ENCODE peak calls at places on chromosome 3, in five cellular contexts. G is right cardiac atrium, Y is fibroblast of lung, W is substantia nigra, Q is tibial artery. O is an unnamed sample.

GRCh38 chr3:160331127-160331937 is 67.7 kb downstream of the IFT80 start:
- DNase-seq in G (no peak), Y (peak), W (no peak), Q (no peak), O (no peak)

GRCh38 chr3:159273070-159273469 is 471.2 kb downstream of the MFSD1 start:
- DNase-seq in G (no peak), Y (no peak), W (no peak), Q (no peak), O (no peak)

GRCh38 chr3:165346503-165346902 is 150.3 kb upstream of the SLITRK3 start:
- DNase-seq in G (no peak), Y (no peak), W (no peak), Q (no peak), O (no peak)

GRCh38 chr3:101639280-101639963 is 37.5 kb downstream of the ZBTB11 start:
- DNase-seq in G (no peak), Y (no peak), W (no peak), Q (no peak), O (no peak)

GRCh38 chr3:158961911-158962310 is 160.1 kb downstream of the MFSD1 start:
- DNase-seq in G (no peak), Y (no peak), W (no peak), Q (no peak), O (no peak)

GRCh38 chr3:40584625-40585189 is 59.9 kb downstream of the ZNF621 start:
- DNase-seq in G (peak), Y (peak), W (peak), Q (peak), O (peak)

GRCh38 chr3:48558446-48559134 is 2.0 kb upstream of the PFKFB4 start:
- DNase-seq in G (peak), Y (no peak), W (no peak), Q (peak), O (peak)

GRCh38 chr3:138205527-138205926 is 18.4 kb downstream of the ARMC8 start:
- DNase-seq in G (no peak), Y (no peak), W (no peak), Q (no peak), O (no peak)

GRCh38 chr3:141410408-141410807 is 42.1 kb downstream of the ZBTB38 start:
- DNase-seq in G (peak), Y (peak), W (no peak), Q (no peak), O (no peak)

GRCh38 chr3:120569224-120569915 is 26.8 kb upstream of the NDUFB4 start:
- DNase-seq in G (no peak), Y (no peak), W (no peak), Q (no peak), O (no peak)

GRCh38 chr3:171407746-171408145 is 52.5 kb downstream of the TNIK start:
- DNase-seq in G (no peak), Y (peak), W (no peak), Q (no peak), O (no peak)

GRCh38 chr3:100438623-100438974 is 37.3 kb downstream of the LNP1 start:
- DNase-seq in G (no peak), Y (no peak), W (no peak), Q (no peak), O (no peak)

GRCh38 chr3:100437879-100438622 is 36.7 kb downstream of the LNP1 start:
- DNase-seq in G (no peak), Y (no peak), W (no peak), Q (no peak), O (no peak)

GRCh38 chr3:100440895-100441294 is 39.6 kb downstream of the LNP1 start:
- DNase-seq in G (no peak), Y (no peak), W (no peak), Q (no peak), O (no peak)

DNA sequence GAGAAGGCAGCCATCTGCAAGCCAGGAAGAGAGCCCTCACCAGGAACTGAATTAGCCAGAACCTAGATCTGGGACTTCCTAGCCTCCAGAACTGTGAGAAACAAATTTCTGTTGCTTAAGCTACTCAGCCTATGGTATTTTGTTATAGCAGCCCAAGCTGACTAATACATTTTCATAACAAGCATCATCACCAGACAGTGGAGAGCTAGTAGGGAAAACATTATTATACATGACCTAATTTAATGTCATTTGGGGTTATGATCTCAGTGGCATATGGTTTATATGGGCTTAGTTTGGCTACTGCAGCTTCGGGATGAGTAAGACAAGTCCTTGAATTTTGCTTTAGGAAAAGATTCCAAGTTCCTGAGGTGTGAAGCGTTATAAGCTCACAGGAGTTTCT is 35.6 kb downstream of the LNP1 start:
- DNase-seq in G (no peak), Y (no peak), W (no peak), Q (no peak), O (no peak)
- H3K27ac ChIP-seq in G (no peak), Y (no peak), W (no peak), Q (no peak), O (no peak)

DNA sequence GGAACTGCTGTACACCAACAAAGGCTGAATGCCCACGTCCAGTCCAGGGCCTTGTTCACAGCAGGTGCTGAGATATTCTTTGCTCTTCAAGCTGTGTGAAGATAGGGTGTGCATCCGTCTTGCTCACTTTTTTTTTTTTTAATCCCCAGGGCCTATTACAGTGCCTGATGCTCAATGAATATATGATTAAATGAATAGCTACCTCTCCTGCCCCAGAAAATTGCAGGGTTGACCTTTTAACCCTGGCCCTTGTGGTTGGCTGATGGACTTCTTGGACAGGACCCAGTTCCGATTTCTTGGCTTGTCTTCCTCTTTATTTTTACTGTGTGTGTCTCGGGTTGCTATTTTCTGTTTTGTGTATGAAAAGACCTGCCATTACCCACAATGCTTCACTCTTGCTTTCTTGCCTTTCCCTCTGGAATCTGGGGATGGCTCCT is 2.9 kb upstream of the FYTTD1 start:
- DNase-seq in G (no peak), Y (no peak), W (no peak), Q (no peak), O (no peak)
- H3K27ac ChIP-seq in G (peak), Y (no peak), W (no peak), Q (no peak), O (no peak)

GRCh38 chr3:72482589-72483249 is 365.5 kb downstream of the SHQ1 start:
- DNase-seq in G (peak), Y (peak), W (no peak), Q (peak), O (peak)
- H3K27ac ChIP-seq in G (peak), Y (no peak), W (no peak), Q (peak), O (no peak)

DNA sequence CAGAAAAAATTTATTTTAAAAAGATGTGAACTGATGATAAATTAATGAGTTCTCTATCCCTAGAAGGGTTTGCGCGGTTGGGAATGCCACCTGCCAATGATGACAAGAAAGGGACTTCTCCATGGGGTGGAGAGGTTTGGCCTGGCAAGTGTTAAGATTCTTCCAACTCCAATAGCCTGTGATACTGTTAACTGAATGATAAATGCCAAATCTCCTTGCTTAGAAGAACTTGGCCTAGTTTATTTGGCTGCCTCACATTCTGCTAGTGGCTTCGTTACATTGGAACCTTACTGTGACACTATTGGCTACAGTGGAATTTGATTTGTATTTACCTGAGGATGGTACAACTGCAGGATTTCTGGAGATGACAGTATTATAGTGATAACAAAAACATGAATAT is 91.7 kb upstream of the CCNL1 start:
- DNase-seq in G (no peak), Y (no peak), W (no peak), Q (no peak), O (no peak)
- H3K27ac ChIP-seq in G (no peak), Y (no peak), W (no peak), Q (no peak), O (no peak)

DNA sequence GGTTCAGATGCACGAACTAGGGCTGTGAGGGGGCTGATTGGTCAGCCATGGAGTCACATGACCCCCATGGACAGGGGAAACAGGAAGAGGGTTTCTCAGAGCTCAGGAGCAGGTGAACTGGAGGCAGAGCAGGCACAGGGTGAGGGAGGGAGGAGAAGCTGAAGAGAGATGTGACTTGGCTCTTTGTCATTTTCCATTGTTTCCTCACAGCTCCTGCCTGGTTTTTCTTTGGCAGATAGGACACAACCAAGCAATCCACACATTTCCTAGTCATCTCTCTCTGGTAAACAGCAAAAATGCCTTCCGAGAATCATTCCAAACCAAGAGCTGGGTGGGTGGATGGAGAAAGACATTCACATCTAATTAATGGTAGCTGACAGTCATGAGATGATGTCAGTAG is 43.4 kb upstream of the LMCD1 start:
- DNase-seq in G (no peak), Y (peak), W (no peak), Q (no peak), O (no peak)
- H3K27ac ChIP-seq in G (no peak), Y (peak), W (no peak), Q (peak), O (peak)

GRCh38 chr3:9949115-9949514 is 3.1 kb downstream of the PRRT3 start:
- DNase-seq in G (no peak), Y (no peak), W (no peak), Q (no peak), O (no peak)

GRCh38 chr3:9945358-9945757 is 6.8 kb downstream of the PRRT3 start:
- DNase-seq in G (no peak), Y (no peak), W (no peak), Q (no peak), O (no peak)

GRCh38 chr3:9946112-9947024 is 5.8 kb downstream of the PRRT3 start:
- DNase-seq in G (peak), Y (peak), W (peak), Q (peak), O (peak)

GRCh38 chr3:9948586-9948985 is 3.6 kb downstream of the PRRT3 start:
- DNase-seq in G (no peak), Y (no peak), W (no peak), Q (no peak), O (no peak)

DNA sequence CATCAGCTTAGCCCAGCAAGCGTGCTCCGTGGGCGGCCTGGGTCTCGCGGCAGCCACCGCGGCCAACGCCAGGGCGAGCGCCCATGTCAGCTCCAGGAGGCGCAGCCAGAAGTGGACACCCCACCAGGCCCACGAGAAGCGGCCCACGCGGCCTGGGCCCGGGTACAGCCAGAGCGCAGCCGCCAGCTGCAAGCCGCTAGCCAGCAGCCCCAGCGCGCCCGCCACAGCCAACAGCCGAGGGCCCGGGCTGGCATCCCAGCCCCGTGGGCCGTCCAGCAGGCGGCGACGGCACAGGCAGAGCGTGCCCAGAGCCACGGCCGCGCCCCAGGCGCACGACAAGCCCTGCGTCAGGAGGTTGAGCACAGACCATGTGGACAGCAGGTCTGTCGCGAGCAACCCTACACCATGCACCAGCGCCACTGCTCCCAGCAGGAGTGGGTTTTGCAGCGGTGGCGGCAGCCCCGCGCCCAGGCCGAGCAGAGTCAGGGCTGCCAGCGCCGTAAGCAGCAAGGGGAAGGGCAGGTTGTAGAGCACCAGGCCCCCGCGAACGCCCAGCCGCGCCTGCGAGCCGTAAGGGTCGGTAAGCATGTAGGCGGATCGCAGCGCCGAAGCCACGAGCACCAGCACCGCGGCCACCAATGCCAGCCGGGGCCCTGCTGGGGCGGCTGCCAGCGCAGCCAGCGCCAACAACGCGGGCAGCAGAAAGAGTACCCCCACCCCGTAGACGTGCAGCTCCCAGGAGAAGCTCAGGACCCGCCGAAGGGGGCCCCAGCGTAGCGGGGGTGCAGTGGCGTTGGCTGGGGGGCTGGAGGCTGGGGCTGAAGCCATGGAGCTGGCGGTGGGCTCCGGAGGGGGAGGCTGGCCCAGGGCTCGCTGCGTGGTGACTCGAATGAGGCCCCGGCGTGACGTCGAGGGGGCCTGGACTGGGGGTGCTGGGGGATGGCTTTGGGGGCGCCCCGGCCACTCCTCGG is 4.9 kb downstream of the PRRT3 start:
- DNase-seq in G (peak), Y (peak), W (peak), Q (peak), O (peak)
- H3K27ac ChIP-seq in G (peak), Y (peak), W (peak), Q (peak), O (peak)

GRCh38 chr3:196272826-196273225 is 14.7 kb downstream of the PCYT1A start:
- DNase-seq in G (no peak), Y (no peak), W (no peak), Q (no peak), O (no peak)

GRCh38 chr3:196263819-196264218 is 23.7 kb downstream of the PCYT1A start:
- DNase-seq in G (no peak), Y (no peak), W (no peak), Q (no peak), O (no peak)

GRCh38 chr3:196270499-196270898 is 17.0 kb downstream of the PCYT1A start:
- DNase-seq in G (no peak), Y (no peak), W (no peak), Q (no peak), O (no peak)

GRCh38 chr3:196273655-196274054 is 13.9 kb downstream of the PCYT1A start:
- DNase-seq in G (peak), Y (no peak), W (no peak), Q (no peak), O (no peak)

GRCh38 chr3:196268270-196269163 is 19.0 kb downstream of the PCYT1A start:
- DNase-seq in G (peak), Y (peak), W (no peak), Q (no peak), O (no peak)
- H3K27ac ChIP-seq in G (no peak), Y (no peak), W (no peak), Q (no peak), O (no peak)

DNA sequence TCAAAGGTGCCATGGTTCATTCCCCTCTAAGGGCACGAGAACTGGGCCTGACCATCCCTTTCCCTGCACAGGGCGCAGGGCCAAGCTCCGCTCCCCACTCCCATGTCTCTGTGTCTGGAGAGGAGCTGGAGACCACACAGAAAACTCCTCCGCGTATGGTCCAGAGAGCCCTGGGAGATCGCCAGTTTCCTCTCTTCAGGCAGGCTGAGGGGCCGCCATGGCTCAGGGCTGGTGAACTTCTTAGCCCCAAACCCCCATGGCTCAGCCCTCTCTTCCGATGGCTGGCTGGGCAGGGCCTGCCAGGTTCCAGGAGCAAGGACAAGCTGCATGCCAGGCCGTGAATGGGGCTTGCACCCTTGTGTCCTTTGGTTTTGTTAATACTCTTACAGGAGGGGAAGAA is 52.9 kb downstream of the EXOG start:
- DNase-seq in G (no peak), Y (no peak), W (no peak), Q (no peak), O (no peak)
- H3K27ac ChIP-seq in G (peak), Y (no peak), W (no peak), Q (no peak), O (no peak)

GRCh38 chr3:63933459-63933858 is 21.3 kb upstream of the SCAANT1 start:
- DNase-seq in G (no peak), Y (no peak), W (no peak), Q (no peak), O (no peak)
- H3K27ac ChIP-seq in G (no peak), Y (no peak), W (no peak), Q (no peak), O (peak)